ENCODE peak calls at places on chromosomes 6 and 20, in ten cellular contexts. One of them, this sample, is unnamed.

GRCh38 chr6:121666809-121667208 is 231.4 kb downstream of the GJA1 start:
- DNase-seq in NCI-H526 treated with DMSO at 0.1 percent for 48 hours: no peak
- DNase-seq in HFFc6: peak
- DNase-seq in LoVo: peak
- DNase-seq in astrocyte of the hippocampus: peak
- DNase-seq in psoas muscle: no peak
- DNase-seq in kidney tubule cell: peak
- DNase-seq in GM04504: peak
- DNase-seq in HTR-8/SVneo: peak
- DNase-seq in RWPE1: peak
- DNase-seq in this sample: peak

GRCh38 chr20:4937422-4938319 is 63.6 kb downstream of the SLC23A2 start:
- DNase-seq in HFFc6: no peak
- DNase-seq in kidney tubule cell: no peak
- DNase-seq in NCI-H526 treated with DMSO at 0.1 percent for 48 hours: peak
- DNase-seq in astrocyte of the hippocampus: no peak
- DNase-seq in HTR-8/SVneo: no peak
- DNase-seq in RWPE1: no peak
- DNase-seq in GM04504: no peak
- DNase-seq in LoVo: no peak
- DNase-seq in psoas muscle: no peak
- DNase-seq in this sample: no peak

GRCh38 chr20:21099653-21100589 is 6.2 kb downstream of the LINC00237 start:
- DNase-seq in NCI-H526 treated with DMSO at 0.1 percent for 48 hours: peak
- DNase-seq in HFFc6: no peak
- DNase-seq in LoVo: peak
- DNase-seq in astrocyte of the hippocampus: peak
- DNase-seq in kidney tubule cell: no peak
- DNase-seq in GM04504: no peak
- DNase-seq in HTR-8/SVneo: no peak
- DNase-seq in psoas muscle: peak
- DNase-seq in RWPE1: peak
- DNase-seq in this sample: no peak

GRCh38 chr20:48339147-48339985 is 488.4 kb downstream of the PREX1 start:
- DNase-seq in LoVo: no peak
- DNase-seq in GM04504: peak
- DNase-seq in HFFc6: peak
- DNase-seq in NCI-H526 treated with DMSO at 0.1 percent for 48 hours: no peak
- DNase-seq in astrocyte of the hippocampus: peak
- DNase-seq in HTR-8/SVneo: peak
- DNase-seq in kidney tubule cell: peak
- DNase-seq in psoas muscle: no peak
- DNase-seq in RWPE1: peak
- DNase-seq in this sample: peak

GRCh38 chr6:157445277-157445676 is 64.3 kb downstream of the ZDHHC14 start:
- DNase-seq in HFFc6: no peak
- DNase-seq in RWPE1: no peak
- DNase-seq in HTR-8/SVneo: no peak
- DNase-seq in NCI-H526 treated with DMSO at 0.1 percent for 48 hours: no peak
- DNase-seq in psoas muscle: no peak
- DNase-seq in LoVo: no peak
- DNase-seq in astrocyte of the hippocampus: no peak
- DNase-seq in kidney tubule cell: no peak
- DNase-seq in GM04504: no peak
- DNase-seq in this sample: no peak

GRCh38 chr6:16635810-16636602 is 125.3 kb downstream of the ATXN1 start:
- DNase-seq in kidney tubule cell: peak
- DNase-seq in NCI-H526 treated with DMSO at 0.1 percent for 48 hours: peak
- DNase-seq in astrocyte of the hippocampus: peak
- DNase-seq in RWPE1: peak
- DNase-seq in HFFc6: peak
- DNase-seq in HTR-8/SVneo: peak
- DNase-seq in LoVo: no peak
- DNase-seq in GM04504: peak
- DNase-seq in psoas muscle: no peak
- DNase-seq in this sample: peak

GRCh38 chr6:117167520-117168271 is 97.7 kb upstream of the VGLL2 start:
- DNase-seq in RWPE1: peak
- DNase-seq in HFFc6: peak
- DNase-seq in kidney tubule cell: peak
- DNase-seq in LoVo: peak
- DNase-seq in psoas muscle: peak
- DNase-seq in HTR-8/SVneo: peak
- DNase-seq in astrocyte of the hippocampus: peak
- DNase-seq in NCI-H526 treated with DMSO at 0.1 percent for 48 hours: no peak
- DNase-seq in GM04504: no peak
- DNase-seq in this sample: no peak

GRCh38 chr20:35837577-35838195 is 65.9 kb downstream of the PHF20 start:
- DNase-seq in GM04504: no peak
- DNase-seq in kidney tubule cell: peak
- DNase-seq in astrocyte of the hippocampus: peak
- DNase-seq in NCI-H526 treated with DMSO at 0.1 percent for 48 hours: no peak
- DNase-seq in LoVo: no peak
- DNase-seq in RWPE1: no peak
- DNase-seq in HTR-8/SVneo: no peak
- DNase-seq in HFFc6: no peak
- DNase-seq in psoas muscle: no peak
- DNase-seq in this sample: no peak

GRCh38 chr20:37185681-37186080 is 6.3 kb upstream of the MROH8 start:
- DNase-seq in GM04504: no peak
- DNase-seq in psoas muscle: no peak
- DNase-seq in LoVo: no peak
- DNase-seq in kidney tubule cell: no peak
- DNase-seq in HFFc6: no peak
- DNase-seq in RWPE1: no peak
- DNase-seq in astrocyte of the hippocampus: no peak
- DNase-seq in NCI-H526 treated with DMSO at 0.1 percent for 48 hours: no peak
- DNase-seq in HTR-8/SVneo: no peak
- DNase-seq in this sample: no peak

GRCh38 chr6:136750821-136751220 is 41.5 kb downstream of the MAP3K5 start:
- DNase-seq in HFFc6: no peak
- DNase-seq in GM04504: no peak
- DNase-seq in NCI-H526 treated with DMSO at 0.1 percent for 48 hours: no peak
- DNase-seq in RWPE1: no peak
- DNase-seq in astrocyte of the hippocampus: no peak
- DNase-seq in psoas muscle: no peak
- DNase-seq in LoVo: no peak
- DNase-seq in HTR-8/SVneo: no peak
- DNase-seq in kidney tubule cell: no peak
- DNase-seq in this sample: no peak

GRCh38 chr6:79702701-79703100 is 71.6 kb downstream of the SH3BGRL2 start:
- DNase-seq in NCI-H526 treated with DMSO at 0.1 percent for 48 hours: no peak
- DNase-seq in LoVo: no peak
- DNase-seq in HTR-8/SVneo: no peak
- DNase-seq in psoas muscle: no peak
- DNase-seq in astrocyte of the hippocampus: no peak
- DNase-seq in kidney tubule cell: no peak
- DNase-seq in HFFc6: no peak
- DNase-seq in RWPE1: no peak
- DNase-seq in GM04504: no peak
- DNase-seq in this sample: no peak

GRCh38 chr6:21123485-21124436 is 469.8 kb upstream of the SOX4 start:
- DNase-seq in LoVo: no peak
- DNase-seq in HTR-8/SVneo: no peak
- DNase-seq in RWPE1: no peak
- DNase-seq in NCI-H526 treated with DMSO at 0.1 percent for 48 hours: no peak
- DNase-seq in psoas muscle: no peak
- DNase-seq in HFFc6: no peak
- DNase-seq in kidney tubule cell: no peak
- DNase-seq in GM04504: no peak
- DNase-seq in astrocyte of the hippocampus: no peak
- DNase-seq in this sample: no peak

GRCh38 chr6:12760911-12761310 is 44.3 kb downstream of the PHACTR1 start:
- DNase-seq in LoVo: no peak
- DNase-seq in psoas muscle: no peak
- DNase-seq in GM04504: no peak
- DNase-seq in RWPE1: no peak
- DNase-seq in NCI-H526 treated with DMSO at 0.1 percent for 48 hours: no peak
- DNase-seq in kidney tubule cell: no peak
- DNase-seq in HTR-8/SVneo: no peak
- DNase-seq in astrocyte of the hippocampus: no peak
- DNase-seq in HFFc6: peak
- DNase-seq in this sample: no peak

GRCh38 chr20:22475662-22476061 is 108.7 kb downstream of the FOXA2 start:
- DNase-seq in GM04504: no peak
- DNase-seq in LoVo: no peak
- DNase-seq in NCI-H526 treated with DMSO at 0.1 percent for 48 hours: no peak
- DNase-seq in astrocyte of the hippocampus: no peak
- DNase-seq in HFFc6: no peak
- DNase-seq in psoas muscle: no peak
- DNase-seq in HTR-8/SVneo: no peak
- DNase-seq in RWPE1: no peak
- DNase-seq in kidney tubule cell: no peak
- DNase-seq in this sample: no peak